ENCODE peak calls at places on chromosomes 1 and 21, in five cellular contexts. One of them, this sample, is unnamed.

GRCh38 chr1:61058477-61059245 is 23.7 kb upstream of the NFIA start:
- DNase-seq in IMR-90: peak; percentile 36
- DNase-seq in neuronal stem cell: no peak
- DNase-seq in H1: no peak
- DNase-seq in mesenchymal stem cell: peak; percentile 64
- DNase-seq in this sample: no peak

GRCh38 chr1:246528933-246529731 is 22.1 kb upstream of the SMYD3 start:
- DNase-seq in neuronal stem cell: no peak
- DNase-seq in IMR-90: no peak
- DNase-seq in H1: no peak
- DNase-seq in mesenchymal stem cell: no peak
- DNase-seq in this sample: no peak

GRCh38 chr21:41950941-41951408 is 2.8 kb downstream of the C2CD2 start:
- DNase-seq in neuronal stem cell: no peak
- DNase-seq in IMR-90: no peak
- DNase-seq in mesenchymal stem cell: no peak
- DNase-seq in H1: no peak
- DNase-seq in this sample: peak; percentile 51

GRCh38 chr1:181128592-181129497 is 40.3 kb downstream of the IER5 start:
- DNase-seq in H1: peak; percentile 61
- DNase-seq in IMR-90: no peak
- DNase-seq in neuronal stem cell: peak; percentile 71
- DNase-seq in mesenchymal stem cell: peak; percentile 29
- DNase-seq in this sample: peak; percentile 63

GRCh38 chr1:52034050-52034384 is 407 bp upstream of the KTI12 start:
- DNase-seq in mesenchymal stem cell: no peak
- DNase-seq in H1: no peak
- DNase-seq in neuronal stem cell: no peak
- DNase-seq in IMR-90: no peak
- DNase-seq in this sample: no peak

GRCh38 chr1:38209986-38210385 is 163.4 kb upstream of the POU3F1 start:
- DNase-seq in H1: no peak
- DNase-seq in neuronal stem cell: no peak
- DNase-seq in mesenchymal stem cell: no peak
- DNase-seq in IMR-90: no peak
- DNase-seq in this sample: no peak

GRCh38 chr1:236851871-236852270 is 56.8 kb downstream of the MTR start:
- DNase-seq in mesenchymal stem cell: no peak
- DNase-seq in neuronal stem cell: no peak
- DNase-seq in IMR-90: peak; percentile 28
- DNase-seq in H1: no peak
- DNase-seq in this sample: no peak

GRCh38 chr1:156075775-156076204 is 6.5 kb downstream of the MEX3A start:
- DNase-seq in H1: no peak
- DNase-seq in IMR-90: no peak
- DNase-seq in mesenchymal stem cell: no peak
- DNase-seq in neuronal stem cell: no peak
- DNase-seq in this sample: peak; percentile 29

GRCh38 chr1:67722292-67722944 is 37.4 kb downstream of the GADD45A start:
- DNase-seq in neuronal stem cell: no peak
- DNase-seq in mesenchymal stem cell: no peak
- DNase-seq in IMR-90: peak; percentile 42
- DNase-seq in H1: no peak
- DNase-seq in this sample: no peak

GRCh38 chr1:165152727-165153126 is 203.8 kb downstream of the LMX1A start:
- DNase-seq in neuronal stem cell: no peak
- DNase-seq in H1: no peak
- DNase-seq in IMR-90: no peak
- DNase-seq in mesenchymal stem cell: no peak
- DNase-seq in this sample: peak; percentile 49

GRCh38 chr21:26224351-26224750 is 53.8 kb upstream of the APP start:
- DNase-seq in H1: no peak
- DNase-seq in IMR-90: no peak
- DNase-seq in mesenchymal stem cell: no peak
- DNase-seq in neuronal stem cell: no peak
- DNase-seq in this sample: no peak

GRCh38 chr1:241022366-241022765 is 334.6 kb downstream of the RGS7 start:
- DNase-seq in neuronal stem cell: no peak
- DNase-seq in IMR-90: peak; percentile 1
- DNase-seq in mesenchymal stem cell: no peak
- DNase-seq in H1: no peak
- DNase-seq in this sample: no peak

DNA sequence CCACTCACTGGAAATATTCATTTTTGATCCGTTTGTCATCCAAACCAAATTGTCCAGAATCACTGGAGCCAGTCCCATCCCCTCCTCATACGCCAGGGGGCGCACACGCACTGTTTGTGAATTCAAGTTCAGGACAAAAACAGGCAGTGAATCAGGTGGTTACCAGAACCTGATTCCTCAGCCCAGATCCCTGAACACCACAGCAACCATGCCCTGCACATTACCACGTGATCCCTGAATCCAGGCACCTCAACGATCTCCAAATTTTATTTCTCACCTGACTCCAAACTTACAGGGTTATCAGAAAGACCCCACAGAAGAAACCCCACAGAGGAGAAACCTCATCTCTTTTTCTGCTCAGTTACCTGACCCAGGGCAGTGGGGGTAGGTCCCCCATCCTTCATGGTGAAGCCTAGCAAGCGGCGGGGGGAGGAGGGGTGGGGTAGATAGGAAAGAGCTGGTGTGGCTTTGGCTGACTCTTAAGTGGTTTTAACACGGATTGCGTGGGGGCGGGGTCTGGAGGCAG is 1.4 kb upstream of the PTPRF start:
- DNase-seq in neuronal stem cell: peak; percentile 89
- DNase-seq in H1: peak; percentile 90
- DNase-seq in IMR-90: peak; percentile 90
- DNase-seq in mesenchymal stem cell: peak; percentile 82
- DNase-seq in this sample: peak; percentile 83
- H3K23ac ChIP-seq in neuronal stem cell: no peak overlapping the region
- H3K23ac ChIP-seq in H1: no peak overlapping the region
- H3K23ac ChIP-seq in IMR-90: no peak overlapping the region
- H3K23ac ChIP-seq in mesenchymal stem cell: no peak overlapping the region
- H3K23ac ChIP-seq in this sample: no peak overlapping the region

DNA sequence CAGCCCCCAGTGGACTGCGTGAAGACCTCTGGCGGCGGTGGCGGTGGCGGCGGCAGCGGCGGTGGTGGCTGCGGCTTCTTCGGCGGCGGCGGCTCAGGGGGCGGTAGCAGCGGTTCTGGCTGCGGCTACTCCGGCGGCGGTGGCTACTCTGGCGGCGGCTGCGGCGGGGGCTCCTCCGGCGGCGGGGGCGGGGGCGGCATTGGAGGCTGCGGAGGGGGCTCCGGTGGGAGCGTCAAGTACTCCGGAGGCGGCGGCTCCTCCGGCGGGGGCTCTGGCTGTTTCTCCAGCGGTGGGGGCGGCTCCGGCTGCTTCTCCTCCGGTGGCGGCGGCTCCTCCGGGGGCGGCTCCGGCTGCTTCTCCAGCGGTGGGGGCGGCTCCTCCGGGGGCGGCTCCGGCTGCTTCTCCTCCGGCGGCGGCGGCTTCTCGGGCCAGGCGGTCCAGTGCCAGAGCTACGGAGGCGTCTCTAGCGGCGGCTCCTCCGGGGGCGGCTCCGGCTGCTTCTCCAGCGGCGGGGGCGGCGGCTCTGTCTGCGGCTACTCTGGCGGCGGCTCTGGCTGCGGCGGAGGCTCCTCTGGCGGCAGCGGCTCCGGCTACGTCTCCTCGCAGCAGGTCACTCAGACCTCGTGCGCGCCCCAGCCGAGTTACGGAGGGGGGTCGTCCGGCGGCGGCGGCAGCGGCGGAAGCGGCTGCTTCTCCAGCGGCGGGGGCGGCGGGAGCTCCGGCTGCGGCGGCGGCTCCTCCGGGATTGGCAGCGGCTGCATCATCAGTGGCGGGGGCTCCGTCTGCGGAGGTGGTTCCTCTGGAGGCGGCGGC is 1.7 kb downstream of the LORICRIN start:
- DNase-seq in IMR-90: no peak
- DNase-seq in mesenchymal stem cell: peak; percentile 1
- DNase-seq in H1: peak; percentile 74
- DNase-seq in neuronal stem cell: peak; percentile 46
- DNase-seq in this sample: peak; percentile 29
- H2BK15ac ChIP-seq in IMR-90: no peak overlapping the region
- H2BK15ac ChIP-seq in mesenchymal stem cell: peak overlapping the region; percentile 23
- H2BK15ac ChIP-seq in H1: no peak overlapping the region
- H2BK15ac ChIP-seq in neuronal stem cell: peak overlapping the region; percentile 14
- H2BK15ac ChIP-seq in this sample: no peak overlapping the region

DNA sequence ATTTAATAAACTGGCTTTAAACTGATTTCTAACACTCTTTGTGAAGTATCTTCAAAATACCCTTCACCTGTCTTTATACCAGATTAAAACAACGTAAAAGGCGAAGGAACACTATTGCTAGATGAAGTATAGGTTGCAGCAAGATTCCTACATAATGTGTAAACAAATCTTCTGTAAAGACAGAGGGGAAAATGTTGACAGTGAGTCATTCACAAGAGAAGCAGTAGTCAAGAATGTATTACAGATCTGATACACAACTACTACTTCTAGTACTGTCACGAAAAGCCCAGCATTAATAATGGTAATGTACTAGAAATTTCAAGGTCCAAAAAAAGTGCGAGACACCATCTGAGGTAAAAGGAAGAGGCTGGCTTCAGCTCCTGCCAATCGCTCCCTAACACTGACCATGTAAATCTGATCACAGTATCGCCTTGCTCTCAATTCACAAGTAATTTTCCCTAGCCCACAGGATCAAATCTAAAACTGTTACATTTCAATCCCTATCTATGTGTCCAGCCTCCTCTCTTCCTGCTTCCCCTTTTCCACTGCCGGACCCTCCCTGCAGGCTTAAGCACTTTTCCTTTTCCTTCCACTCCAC is 290.4 kb downstream of the AKT3 start:
- DNase-seq in H1: no peak
- DNase-seq in mesenchymal stem cell: peak; percentile 85
- DNase-seq in neuronal stem cell: no peak
- DNase-seq in IMR-90: peak; percentile 70
- DNase-seq in this sample: no peak
- H2BK5ac ChIP-seq in H1: no peak overlapping the region
- H2BK5ac ChIP-seq in mesenchymal stem cell: no peak overlapping the region
- H2BK5ac ChIP-seq in neuronal stem cell: no peak overlapping the region
- H2BK5ac ChIP-seq in IMR-90: no peak overlapping the region
- H2BK5ac ChIP-seq in this sample: no peak overlapping the region

GRCh38 chr1:9294440-9294773 is 1.7 kb downstream of the SPSB1 start:
- DNase-seq in neuronal stem cell: no peak
- DNase-seq in H1: no peak
- DNase-seq in mesenchymal stem cell: peak; percentile 88
- DNase-seq in IMR-90: peak; percentile 96
- DNase-seq in this sample: no peak

GRCh38 chr1:9295884-9296283 is 3.2 kb downstream of the SPSB1 start:
- DNase-seq in mesenchymal stem cell: no peak
- DNase-seq in H1: no peak
- DNase-seq in IMR-90: no peak
- DNase-seq in neuronal stem cell: no peak
- DNase-seq in this sample: no peak

GRCh38 chr1:9293512-9294439 is 1.1 kb downstream of the SPSB1 start:
- DNase-seq in H1: peak; percentile 67
- DNase-seq in neuronal stem cell: no peak
- DNase-seq in mesenchymal stem cell: peak; percentile 66
- DNase-seq in IMR-90: peak; percentile 48
- DNase-seq in this sample: no peak

GRCh38 chr1:9296850-9297249 is 4.2 kb downstream of the SPSB1 start:
- DNase-seq in neuronal stem cell: no peak
- DNase-seq in IMR-90: no peak
- DNase-seq in H1: no peak
- DNase-seq in mesenchymal stem cell: no peak
- DNase-seq in this sample: no peak

DNA sequence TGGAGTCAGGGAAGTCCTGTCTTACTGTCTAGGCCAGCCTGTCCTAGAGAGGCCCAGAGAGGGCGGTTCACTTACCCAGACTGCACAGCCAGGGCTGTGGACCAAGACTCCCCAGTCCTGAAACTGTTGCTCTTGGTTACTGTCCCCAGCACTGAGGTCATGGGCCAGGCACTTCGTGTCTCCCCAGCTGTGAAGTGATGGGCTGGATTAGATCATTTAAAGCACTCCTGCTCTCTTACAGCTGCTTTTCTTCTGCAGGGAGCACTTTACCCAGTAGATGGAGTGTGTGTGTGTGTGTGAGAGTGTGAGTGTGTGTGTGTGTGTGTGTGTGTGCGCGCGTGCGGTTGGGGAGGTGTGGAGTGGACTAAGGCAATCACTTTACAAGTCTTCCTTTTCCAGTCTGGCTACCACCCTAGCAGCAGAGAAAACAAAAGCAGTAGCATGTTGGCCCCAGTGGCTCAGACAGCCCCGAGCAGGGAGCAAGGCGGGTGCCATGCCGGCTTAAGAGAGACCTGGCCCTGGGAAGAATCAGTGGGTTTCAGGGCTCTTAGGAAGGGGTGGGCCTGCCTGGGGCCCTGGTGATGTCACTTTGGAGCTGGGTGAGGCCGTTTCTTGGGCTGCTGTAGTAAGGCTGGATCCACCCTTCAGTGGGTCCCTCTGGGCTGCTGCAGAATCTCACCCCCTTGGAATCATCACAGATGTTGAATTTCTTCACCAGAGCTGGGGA is 2.4 kb downstream of the SPSB1 start:
- DNase-seq in mesenchymal stem cell: peak; percentile 94
- DNase-seq in IMR-90: peak; percentile 76
- DNase-seq in H1: no peak
- DNase-seq in neuronal stem cell: no peak
- DNase-seq in this sample: no peak
- H3K23ac ChIP-seq in mesenchymal stem cell: no peak overlapping the region
- H3K23ac ChIP-seq in IMR-90: peak overlapping the region; percentile 53
- H3K23ac ChIP-seq in H1: no peak overlapping the region
- H3K23ac ChIP-seq in neuronal stem cell: no peak overlapping the region
- H3K23ac ChIP-seq in this sample: no peak overlapping the region

GRCh38 chr1:160538985-160539651 is 16.1 kb upstream of the SLAMF6 start:
- DNase-seq in H1: no peak
- DNase-seq in neuronal stem cell: no peak
- DNase-seq in mesenchymal stem cell: no peak
- DNase-seq in IMR-90: no peak
- DNase-seq in this sample: no peak
- H2BK15ac ChIP-seq in H1: no peak overlapping the region
- H2BK15ac ChIP-seq in neuronal stem cell: no peak overlapping the region
- H2BK15ac ChIP-seq in mesenchymal stem cell: no peak overlapping the region
- H2BK15ac ChIP-seq in IMR-90: no peak overlapping the region
- H2BK15ac ChIP-seq in this sample: no peak overlapping the region

DNA sequence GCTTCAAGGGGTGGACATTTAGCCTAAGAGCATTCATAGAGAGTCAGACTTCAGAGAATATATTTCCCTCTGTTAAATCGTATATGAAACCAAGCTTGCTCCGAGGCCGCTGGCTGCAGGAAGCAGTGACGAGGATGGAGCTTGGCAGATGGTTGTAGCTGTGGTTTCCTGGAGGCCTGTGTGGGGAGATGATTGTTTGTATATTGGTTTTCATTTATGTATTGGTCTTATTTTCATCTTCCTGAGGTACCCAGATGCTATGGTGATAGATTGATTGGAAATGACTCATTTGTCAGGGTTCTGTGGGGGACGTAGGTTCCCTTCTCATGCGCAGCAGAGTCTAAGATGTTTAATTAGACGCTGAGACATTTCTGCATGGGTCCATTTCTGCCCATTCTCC is 26.1 kb downstream of the MAN1C1 start:
- DNase-seq in IMR-90: peak; percentile 70
- DNase-seq in H1: peak; percentile 10
- DNase-seq in neuronal stem cell: no peak
- DNase-seq in mesenchymal stem cell: no peak
- DNase-seq in this sample: no peak
- H2BK5ac ChIP-seq in IMR-90: no peak overlapping the region
- H2BK5ac ChIP-seq in H1: no peak overlapping the region
- H2BK5ac ChIP-seq in neuronal stem cell: no peak overlapping the region
- H2BK5ac ChIP-seq in mesenchymal stem cell: no peak overlapping the region
- H2BK5ac ChIP-seq in this sample: no peak overlapping the region